ENCODE peak calls at places on chromosomes 1 and 21, in ten cellular contexts. I is effector memory CD4-positive, alpha-beta T cell; M is PC-9; E is A673; H is endodermal cell; Z is lower lobe of right lung; L is ovary; G is iPS DF 6.9; R is uterus; O is RWPE1. B is an unnamed sample.
A peak's percentile ranks its signal among the peaks of the same experiment; 100 is the strongest.

GRCh38 chr1:47898156-47898825 is 98.9 kb downstream of the TRABD2B start:
- DNase-seq in E (no peak), O (no peak), M (no peak), R (no peak), I (no peak), H (peak; percentile 85), L (no peak), G (peak; percentile 25), Z (no peak), B (no peak)

GRCh38 chr1:15148975-15149374 is 4.6 kb upstream of the TMEM51 start:
- DNase-seq in L (no peak), I (no peak), M (no peak), O (no peak), Z (no peak), G (no peak), E (no peak), R (no peak), H (no peak), B (no peak)

GRCh38 chr21:45932922-45933502 is 48.6 kb upstream of the COL6A1 start:
- DNase-seq in G (no peak), R (no peak), I (no peak), M (no peak), Z (no peak), H (no peak), O (no peak), E (no peak), L (no peak), B (no peak)

GRCh38 chr21:46112731-46113215 is 14.9 kb downstream of the COL6A2 start:
- DNase-seq in G (no peak), H (no peak), E (no peak), R (no peak), I (no peak), M (no peak), Z (no peak), O (no peak), L (no peak), B (no peak)

GRCh38 chr1:41368801-41369200 is 7.6 kb downstream of the FOXO6 start:
- DNase-seq in Z (no peak), L (no peak), H (no peak), G (no peak), R (no peak), O (no peak), I (no peak), E (no peak), M (no peak), B (no peak)

GRCh38 chr1:116763787-116764465 is 9.7 kb downstream of the CD2 start:
- DNase-seq in M (peak; percentile 17), R (no peak), Z (no peak), L (no peak), G (peak; percentile 11), E (peak; percentile 24), O (peak; percentile 33), H (peak; percentile 82), I (no peak), B (no peak)

GRCh38 chr1:112722601-112723510 is 7.7 kb upstream of the PPM1J start:
- DNase-seq in E (no peak), R (peak; percentile 49), G (no peak), M (peak; percentile 24), Z (no peak), I (no peak), L (peak; percentile 44), O (no peak), H (peak; percentile 84), B (no peak)

GRCh38 chr21:33023574-33024277 is 2.0 kb upstream of the OLIG2 start:
- DNase-seq in G (no peak), L (no peak), R (no peak), E (no peak), M (no peak), O (no peak), I (no peak), H (peak; percentile 77), Z (no peak), B (no peak)

GRCh38 chr1:180962178-180962577 is 49.5 kb downstream of the KIAA1614 start:
- DNase-seq in M (no peak), G (no peak), O (no peak), I (no peak), Z (no peak), R (no peak), L (no peak), E (no peak), H (no peak), B (no peak)

GRCh38 chr1:180964056-180964455 is 51.4 kb downstream of the KIAA1614 start:
- DNase-seq in M (no peak), I (no peak), Z (no peak), L (no peak), G (no peak), O (no peak), E (no peak), H (no peak), R (no peak), B (no peak)

GRCh38 chr1:180966310-180966709 is 53.6 kb downstream of the KIAA1614 start:
- DNase-seq in G (no peak), M (no peak), I (no peak), H (no peak), O (no peak), E (no peak), Z (no peak), L (no peak), R (no peak), B (no peak)

GRCh38 chr1:180966744-180967536 is 54.2 kb downstream of the KIAA1614 start:
- DNase-seq in R (no peak), E (no peak), M (no peak), G (no peak), I (no peak), H (no peak), O (no peak), L (no peak), Z (no peak), B (no peak)

DNA sequence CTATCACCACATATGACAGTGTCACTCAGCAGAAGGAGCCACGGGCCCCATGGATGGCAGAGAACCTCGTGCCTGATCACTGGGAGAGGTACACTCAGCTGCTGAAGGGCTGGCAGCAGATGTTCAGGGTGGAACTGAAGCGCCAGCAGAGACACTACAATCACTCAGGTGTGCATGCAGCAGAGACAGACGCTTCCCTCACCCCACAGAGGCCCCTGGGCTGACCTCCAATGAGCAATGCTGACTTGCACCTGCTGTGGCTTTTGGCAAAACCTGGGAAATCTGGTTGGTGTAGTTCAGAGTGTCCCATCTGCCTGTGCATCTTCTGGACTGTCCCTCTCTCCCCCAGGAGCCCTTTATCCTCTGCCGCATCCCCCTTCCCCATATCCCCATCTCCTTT is 51.9 kb downstream of the KIAA1614 start:
- DNase-seq in R (no peak), O (no peak), E (no peak), Z (no peak), L (no peak), G (no peak), H (peak; percentile 20), I (no peak), M (no peak), B (no peak)
- H3K27ac ChIP-seq in R (no peak overlapping the region), O (no peak overlapping the region), E (no peak overlapping the region), Z (no peak overlapping the region), L (no peak overlapping the region), G (no peak overlapping the region), H (no peak overlapping the region), I (no peak overlapping the region), M (no peak overlapping the region), B (no peak overlapping the region)

GRCh38 chr1:202106340-202107284 is 16.1 kb upstream of the GPR37L1 start:
- DNase-seq in E (no peak), M (peak; percentile 97), L (no peak), Z (peak; percentile 76), H (peak; percentile 69), I (no peak), O (peak; percentile 56), R (no peak), G (no peak), B (no peak)

GRCh38 chr1:202110977-202111376 is 11.7 kb upstream of the GPR37L1 start:
- DNase-seq in I (no peak), L (no peak), R (no peak), M (no peak), Z (no peak), E (no peak), H (peak; percentile 41), O (no peak), G (no peak), B (no peak)

GRCh38 chr1:202105571-202106339 is 17.0 kb upstream of the GPR37L1 start:
- DNase-seq in L (no peak), I (no peak), M (peak; percentile 91), Z (no peak), O (peak; percentile 73), H (peak; percentile 94), R (no peak), E (peak; percentile 50), G (no peak), B (no peak)

GRCh38 chr1:202107321-202107761 is 15.4 kb upstream of the GPR37L1 start:
- DNase-seq in M (peak; percentile 97), Z (peak; percentile 68), E (no peak), L (no peak), H (peak; percentile 67), O (no peak), I (no peak), R (no peak), G (no peak), B (no peak)

DNA sequence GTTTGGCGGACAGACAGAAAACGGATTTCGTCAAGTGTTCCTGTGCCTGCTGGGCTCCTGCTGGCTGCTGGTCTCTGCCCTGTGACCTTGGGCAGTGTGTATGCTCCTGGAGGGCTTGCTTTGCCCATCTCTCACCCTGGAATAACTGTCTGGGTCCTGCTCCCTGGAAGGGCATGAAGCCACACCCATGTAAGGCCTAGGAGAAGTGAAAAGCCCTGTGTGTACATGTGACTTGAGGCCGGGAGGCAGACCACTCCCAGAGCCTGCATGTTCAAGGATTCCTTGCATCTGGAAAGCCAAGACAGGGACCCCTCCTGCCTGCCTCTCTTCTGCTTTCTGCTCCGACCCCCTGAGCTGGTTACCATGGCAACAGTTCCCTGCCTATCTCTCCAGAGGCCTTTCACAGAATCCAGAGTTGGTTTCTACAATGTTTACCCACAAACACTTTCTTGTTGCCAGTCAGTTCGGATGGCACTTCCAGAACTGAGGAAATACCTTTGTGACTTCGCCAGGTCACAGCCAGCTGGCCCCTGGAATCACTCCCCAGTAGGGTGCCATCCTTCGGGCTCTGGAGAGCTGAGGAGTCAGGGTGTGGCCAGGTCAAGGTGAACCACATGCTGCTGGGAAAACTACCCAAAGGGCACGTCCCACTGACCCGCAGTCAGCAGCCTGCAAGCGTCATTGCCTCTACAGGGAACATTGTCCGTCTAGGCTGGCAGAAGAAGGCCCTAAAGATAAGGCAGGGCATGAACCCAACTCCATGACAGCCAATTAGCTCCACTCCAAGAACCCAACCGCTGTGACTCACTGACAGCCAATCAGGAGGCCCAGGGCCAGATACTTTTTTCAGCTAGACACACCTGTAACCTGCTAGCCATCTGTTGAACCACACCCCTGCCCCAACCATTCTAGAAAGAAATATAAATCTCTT is 14.7 kb upstream of the GPR37L1 start:
- DNase-seq in R (no peak), L (no peak), G (no peak), I (no peak), Z (peak; percentile 53), E (no peak), O (peak; percentile 83), M (peak; percentile 92), H (peak; percentile 65), B (no peak)
- H3K27ac ChIP-seq in R (no peak overlapping the region), L (no peak overlapping the region), G (no peak overlapping the region), I (no peak overlapping the region), Z (peak overlapping the region; percentile 69), E (no peak overlapping the region), O (peak overlapping the region; percentile 9), M (peak overlapping the region; percentile 99), H (peak overlapping the region; percentile 21), B (peak overlapping the region; percentile 44)

GRCh38 chr1:150363426-150364230 is at the start of gene RPRD2:
- DNase-seq in R (peak; percentile 99), L (peak; percentile 100), I (peak; percentile 99), O (peak; percentile 99), H (peak; percentile 99), M (peak; percentile 99), G (peak; percentile 98), Z (peak; percentile 100), E (peak; percentile 100), B (peak; percentile 97)

GRCh38 chr1:150364231-150365003 is 470 bp downstream of the RPRD2 start:
- DNase-seq in O (peak; percentile 63), L (peak; percentile 77), I (peak; percentile 69), Z (peak; percentile 90), G (no peak), E (peak; percentile 90), R (peak; percentile 79), M (peak; percentile 69), H (peak; percentile 90), B (peak; percentile 79)

GRCh38 chr1:150365945-150366344 is 2.0 kb downstream of the RPRD2 start:
- DNase-seq in L (no peak), H (no peak), R (no peak), G (no peak), O (no peak), E (peak; percentile 31), I (no peak), M (no peak), Z (no peak), B (no peak)

GRCh38 chr1:150362721-150363425 is 1.1 kb upstream of the RPRD2 start:
- DNase-seq in Z (no peak), M (no peak), G (no peak), O (no peak), R (no peak), H (no peak), I (no peak), E (no peak), L (peak; percentile 30), B (no peak)

DNA sequence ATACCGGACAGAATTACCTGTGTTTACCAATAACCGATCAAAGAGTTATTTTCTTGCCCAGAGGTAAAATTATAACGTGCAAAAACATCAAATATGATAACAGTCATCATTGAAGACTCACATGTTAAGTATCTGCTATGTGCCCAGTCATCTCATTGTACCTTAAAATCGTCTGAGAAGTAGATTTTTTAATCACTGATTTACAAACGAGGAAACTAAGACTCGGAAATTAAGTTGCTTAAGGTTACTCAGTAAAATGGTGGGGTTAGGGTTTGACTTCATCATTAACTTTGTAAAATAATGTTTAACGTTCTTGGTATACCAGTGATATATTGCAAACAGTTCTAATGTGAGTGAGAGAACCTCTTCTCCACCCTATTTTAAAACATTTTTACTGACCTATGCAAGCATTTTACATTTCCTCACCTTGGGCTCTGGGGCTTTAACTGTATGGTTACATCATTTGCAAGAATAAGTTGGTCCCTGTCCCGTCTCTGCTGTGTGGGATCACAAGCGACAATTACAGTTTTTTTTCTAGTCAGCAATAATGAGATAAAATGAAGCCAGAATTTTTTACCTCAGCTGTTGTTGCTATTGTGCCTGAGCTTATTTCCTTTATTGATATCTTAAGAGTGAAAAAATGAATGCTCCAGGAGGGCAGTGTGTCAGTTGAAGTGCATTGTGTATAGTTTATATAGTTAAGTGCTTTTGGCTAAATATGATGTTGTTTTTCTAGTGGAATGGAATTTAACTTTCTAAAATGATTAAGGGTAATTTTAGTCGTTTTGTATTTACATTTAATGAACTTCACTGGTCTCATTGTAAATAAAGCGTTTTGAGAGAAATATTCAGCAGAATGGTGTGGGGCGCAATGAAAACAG is 2.7 kb downstream of the RPRD2 start:
- DNase-seq in H (no peak), E (peak; percentile 12), M (no peak), O (no peak), R (no peak), Z (no peak), I (no peak), G (no peak), L (no peak), B (no peak)
- H3K27ac ChIP-seq in H (no peak overlapping the region), E (peak overlapping the region; percentile 97), M (peak overlapping the region; percentile 94), O (no peak overlapping the region), R (peak overlapping the region; percentile 96), Z (peak overlapping the region; percentile 99), I (peak overlapping the region; percentile 95), G (no peak overlapping the region), L (no peak overlapping the region), B (no peak overlapping the region)

GRCh38 chr1:150621497-150622113 is 7.8 kb downstream of the ENSA start:
- DNase-seq in Z (no peak), E (peak; percentile 68), O (no peak), M (no peak), L (peak; percentile 73), I (peak; percentile 42), R (peak; percentile 52), G (no peak), H (peak; percentile 70), B (no peak)

GRCh38 chr1:150619576-150620509 is 9.6 kb downstream of the ENSA start:
- DNase-seq in Z (no peak), O (peak; percentile 62), G (no peak), E (peak; percentile 91), R (no peak), I (no peak), H (no peak), L (no peak), M (peak; percentile 30), B (no peak)

GRCh38 chr1:150622219-150622975 is 7.0 kb downstream of the ENSA start:
- DNase-seq in E (no peak), H (peak; percentile 74), G (no peak), R (peak; percentile 35), L (peak; percentile 62), M (no peak), O (no peak), Z (peak; percentile 68), I (no peak), B (no peak)

GRCh38 chr1:150626150-150626549 is 3.3 kb downstream of the ENSA start:
- DNase-seq in Z (no peak), M (no peak), L (no peak), R (no peak), I (no peak), G (no peak), E (no peak), O (peak; percentile 52), H (no peak), B (peak; percentile 77)

DNA sequence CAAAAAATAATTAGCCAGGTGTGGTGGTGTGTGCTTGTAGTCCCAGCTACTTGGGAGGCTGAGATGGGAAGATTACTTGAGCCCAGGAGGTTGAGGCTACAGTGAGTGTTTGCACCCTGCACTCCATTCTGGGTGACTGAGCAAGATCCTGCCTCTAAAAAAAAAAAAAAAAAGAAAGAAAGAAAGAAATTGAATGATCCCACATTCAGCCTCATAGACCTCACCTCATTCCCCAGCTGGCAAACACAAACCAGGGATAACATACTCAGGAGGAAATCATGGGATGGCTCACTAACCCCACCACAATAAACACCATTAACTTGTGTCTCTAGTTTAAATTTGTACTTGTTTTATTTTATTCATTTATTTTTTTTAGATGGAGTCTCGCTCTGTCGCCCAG is 8.5 kb downstream of the ENSA start:
- DNase-seq in R (no peak), H (no peak), G (no peak), E (no peak), M (no peak), Z (no peak), I (no peak), O (no peak), L (no peak), B (no peak)
- H3K27ac ChIP-seq in R (peak overlapping the region; percentile 45), H (no peak overlapping the region), G (no peak overlapping the region), E (peak overlapping the region; percentile 51), M (no peak overlapping the region), Z (peak overlapping the region; percentile 64), I (peak overlapping the region; percentile 59), O (peak overlapping the region; percentile 69), L (no peak overlapping the region), B (no peak overlapping the region)

B was measured in caudate nucleus.